ENCODE peak calls at places on chromosomes 12 and 14, in five cellular contexts. D is ovary, B is body of pancreas, C is left ventricle myocardium inferior, Z is psoas muscle. K is an unnamed sample.

GRCh38 chr12:120536064-120536791 is 2.1 kb downstream of the RNF10 start:
- DNase-seq in D (no peak), B (peak; percentile 32), C (no peak), Z (no peak), K (no peak)

GRCh38 chr14:24298892-24299254 is 707 bp downstream of the DHRS1 start:
- DNase-seq in D (no peak), B (no peak), C (no peak), Z (no peak), K (peak; percentile 44)

GRCh38 chr12:113222730-113223531 is 1.7 kb downstream of the TPCN1 start:
- DNase-seq in D (peak; percentile 67), B (peak; percentile 94), C (peak; percentile 62), Z (peak; percentile 79), K (no peak)

GRCh38 chr14:77074969-77075368 is 23.1 kb upstream of the CIPC start:
- DNase-seq in D (no peak), B (no peak), C (no peak), Z (no peak), K (no peak)

GRCh38 chr12:82972624-82973023 is 285.9 kb downstream of the TMTC2 start:
- DNase-seq in D (no peak), B (no peak), C (no peak), Z (no peak), K (no peak)

GRCh38 chr12:124767075-124767821 is 96.4 kb downstream of the SCARB1 start:
- DNase-seq in D (peak; percentile 83), B (peak; percentile 74), C (peak; percentile 85), Z (peak; percentile 88), K (peak; percentile 83)

GRCh38 chr12:112777387-112778025 is 14.0 kb upstream of the RPH3A start:
- DNase-seq in D (no peak), B (no peak), C (no peak), Z (no peak), K (no peak)

GRCh38 chr14:103530390-103530789 is 1.4 kb downstream of the TRMT61A start:
- DNase-seq in D (peak; percentile 59), B (no peak), C (no peak), Z (peak; percentile 56), K (no peak)

GRCh38 chr14:24535737-24536136 is 27.7 kb upstream of the CMA1 start:
- DNase-seq in D (no peak), B (peak; percentile 2), C (no peak), Z (no peak), K (no peak)

GRCh38 chr12:1350055-1350933 is 244.1 kb downstream of the FBXL14 start:
- DNase-seq in D (peak; percentile 37), B (no peak), C (no peak), Z (no peak), K (no peak)

GRCh38 chr12:42469355-42470006 is 120.1 kb downstream of the PRICKLE1 start:
- DNase-seq in D (no peak), B (no peak), C (no peak), Z (no peak), K (no peak)

GRCh38 chr12:6653342-6653741 is 6.1 kb upstream of the ACRBP start:
- DNase-seq in D (no peak), B (no peak), C (no peak), Z (no peak), K (no peak)

GRCh38 chr12:70692681-70693288 is 55.6 kb upstream of the PTPRB start:
- DNase-seq in D (no peak), B (no peak), C (no peak), Z (no peak), K (no peak)

GRCh38 chr12:65666876-65667275 is 157.4 kb upstream of the HMGA2 start:
- DNase-seq in D (no peak), B (no peak), C (no peak), Z (no peak), K (no peak)

GRCh38 chr14:22588419-22589095 is 467 bp downstream of the DAD1 start:
- DNase-seq in D (no peak), B (no peak), C (no peak), Z (no peak), K (no peak)

GRCh38 chr12:3872800-3873636 is at the start of gene PARP11:
- DNase-seq in D (peak; percentile 98), B (peak; percentile 97), C (peak; percentile 99), Z (peak; percentile 98), K (peak; percentile 98)

GRCh38 chr12:60805340-60805739 is 1209.5 kb downstream of the SLC16A7 start:
- DNase-seq in D (no peak), B (no peak), C (no peak), Z (no peak), K (no peak)

GRCh38 chr14:68677901-68678300 is 115.0 kb downstream of the ZFP36L1 start:
- DNase-seq in D (peak; percentile 13), B (no peak), C (no peak), Z (no peak), K (no peak)

GRCh38 chr12:53479314-53479713 is 19.9 kb downstream of the MAP3K12 start:
- DNase-seq in D (no peak), B (no peak), C (no peak), Z (no peak), K (no peak)

GRCh38 chr12:2551514-2551913 is 243.3 kb upstream of the FKBP4 start:
- DNase-seq in D (no peak), B (peak; percentile 15), C (no peak), Z (no peak), K (no peak)

GRCh38 chr12:6608592-6609311 is 1.6 kb upstream of the CHD4 start:
- DNase-seq in D (peak; percentile 69), B (no peak), C (peak; percentile 25), Z (peak; percentile 63), K (peak; percentile 34)

GRCh38 chr12:45273717-45274271 is 57.9 kb downstream of the ANO6 start:
- DNase-seq in D (no peak), B (peak; percentile 19), C (no peak), Z (no peak), K (no peak)

GRCh38 chr12:48961331-48961730 is 4.0 kb upstream of the ARF3 start:
- DNase-seq in D (no peak), B (no peak), C (no peak), Z (no peak), K (no peak)

GRCh38 chr12:65556676-65557424 is 267.4 kb upstream of the HMGA2 start:
- DNase-seq in D (peak; percentile 73), B (peak; percentile 75), C (peak; percentile 81), Z (peak; percentile 80), K (peak; percentile 71)

GRCh38 chr12:107320929-107321618 is 227.7 kb upstream of the CRY1 start:
- DNase-seq in D (no peak), B (peak; percentile 8), C (no peak), Z (peak; percentile 54), K (no peak)
- H3K4me1 ChIP-seq in D (peaks cover 8% of the 10 kb centered on the region), B (peaks cover 39% of the 10 kb centered on the region), C (peaks cover 34% of the 10 kb centered on the region), Z (peaks cover 11% of the 10 kb centered on the region), K (no peaks in the 10 kb centered on the region)

DNA sequence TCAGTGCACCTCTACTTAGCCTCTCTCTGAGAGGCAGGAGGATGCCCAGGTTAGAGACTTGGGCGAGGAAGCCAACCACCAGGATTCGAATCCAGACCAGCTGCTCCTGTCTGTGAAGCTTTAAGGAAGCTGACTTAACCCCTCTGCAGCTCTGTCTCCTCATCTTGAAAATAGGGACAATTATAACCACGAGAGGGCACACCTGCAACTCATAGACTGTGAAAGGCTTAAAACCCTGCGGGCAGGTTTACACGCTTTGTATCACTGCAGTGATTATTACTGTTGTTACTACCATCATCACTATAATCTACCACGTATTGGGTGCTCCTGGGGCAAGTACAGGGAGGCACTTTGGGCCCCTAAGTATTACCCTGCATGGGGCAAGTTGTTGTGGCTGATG is 379.8 kb downstream of the VRK1 start:
- DNase-seq in D (no peak), B (peak; percentile 8), C (no peak), Z (no peak), K (peak; percentile 23)
- TF ChIP-seq CTCF in D (no peak), B (no peak), C (peak; percentile 22), Z (no peak), K (peak; percentile 43)

GRCh38 chr12:11722071-11722470 is 72.6 kb downstream of the ETV6 start:
- DNase-seq in D (no peak), B (no peak), C (no peak), Z (no peak), K (no peak)
- H3K4me1 ChIP-seq in D (peaks cover 8% of the 10 kb centered on the region), B (peaks cover 56% of the 10 kb centered on the region), C (peaks cover 80% of the 10 kb centered on the region), Z (peaks cover 42% of the 10 kb centered on the region), K (peaks cover 11% of the 10 kb centered on the region)

GRCh38 chr12:56208014-56208413 is 13.7 kb downstream of the RNF41 start:
- DNase-seq in D (no peak), B (no peak), C (no peak), Z (no peak), K (no peak)

GRCh38 chr12:56204275-56204674 is 15.0 kb upstream of the SMARCC2 start:
- DNase-seq in D (no peak), B (no peak), C (no peak), Z (no peak), K (no peak)

GRCh38 chr12:56205445-56205844 is 16.2 kb upstream of the SMARCC2 start:
- DNase-seq in D (no peak), B (no peak), C (no peak), Z (no peak), K (no peak)

GRCh38 chr12:56202838-56203237 is 13.6 kb upstream of the SMARCC2 start:
- DNase-seq in D (no peak), B (no peak), C (no peak), Z (no peak), K (no peak)

GRCh38 chr12:56206373-56207166 is 15.2 kb downstream of the RNF41 start:
- DNase-seq in D (peak; percentile 43), B (peak; percentile 71), C (peak; percentile 43), Z (peak; percentile 71), K (peak; percentile 79)
- TF ChIP-seq CTCF in D (peak; percentile 21), B (peak; percentile 48), C (peak; percentile 64), Z (peak; percentile 57), K (peak; percentile 87)

DNA sequence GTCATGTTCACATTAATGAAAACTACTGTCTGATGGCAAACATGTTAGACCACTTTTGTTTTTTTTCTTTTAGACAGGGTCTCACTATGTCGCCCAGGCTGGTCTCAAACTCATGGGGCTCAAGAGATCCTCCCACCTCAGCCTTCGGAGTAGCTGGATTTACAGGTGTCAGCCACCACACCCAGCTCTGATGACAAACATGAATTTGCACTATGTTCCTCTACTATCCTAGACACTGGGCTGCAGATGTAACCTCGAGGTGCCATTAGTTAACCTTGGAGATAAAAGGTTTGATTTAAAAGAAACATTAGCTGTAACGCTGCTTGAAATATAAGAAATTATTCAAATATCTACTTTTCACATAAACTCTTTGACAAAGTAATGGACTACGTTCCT is 8.1 kb downstream of the VPS37B start:
- DNase-seq in D (no peak), B (no peak), C (no peak), Z (no peak), K (no peak)
- H3K4me1 ChIP-seq in D (peaks cover 16% of the 10 kb centered on the region), B (peaks cover 80% of the 10 kb centered on the region), C (peaks cover 95% of the 10 kb centered on the region), Z (peaks cover 60% of the 10 kb centered on the region), K (peaks cover 7% of the 10 kb centered on the region)

GRCh38 chr12:51218607-51219161 is 822 bp upstream of the POU6F1 start:
- DNase-seq in D (no peak), B (peak; percentile 82), C (no peak), Z (no peak), K (peak; percentile 38)

GRCh38 chr12:51217968-51218606 is at the start of gene POU6F1:
- DNase-seq in D (peak; percentile 84), B (peak; percentile 85), C (peak; percentile 63), Z (peak; percentile 91), K (peak; percentile 85)

GRCh38 chr12:51216652-51217051 is 1.2 kb downstream of the POU6F1 start:
- DNase-seq in D (no peak), B (no peak), C (no peak), Z (no peak), K (no peak)

GRCh38 chr12:51219345-51219744 is 1.5 kb upstream of the POU6F1 start:
- DNase-seq in D (no peak), B (no peak), C (no peak), Z (no peak), K (no peak)

GRCh38 chr12:51217133-51217967 is 512 bp downstream of the POU6F1 start:
- DNase-seq in D (peak; percentile 74), B (peak; percentile 69), C (peak; percentile 62), Z (peak; percentile 86), K (peak; percentile 59)
- TF ChIP-seq CTCF in D (peak; percentile 30), B (peak; percentile 16), C (peak; percentile 44), Z (peak; percentile 14), K (no peak)